ENCODE peak calls at places on chromosomes 12 and 14, in ten cellular contexts. E is pulmonary artery endothelial cell; J is naive B cell; D is cardiac muscle cell; W is endodermal cell; M is neural crest cell; A is stimulated activated CD8-positive, alpha-beta memory T cell treated with anti-CD3 and anti-CD28 coated beads, Interleukin-4, amount 100 ng/mL, for 48 hours; T is cardiac fibroblast; R is lower lobe of right lung; Q is HFFc6. I is an unnamed sample.
A peak's percentile ranks its signal among the peaks of the same experiment; 100 is the strongest.

GRCh38 chr12:122282066-122282465 is 15.8 kb upstream of the VPS33A start:
- DNase-seq in E (no peak), J (no peak), D (no peak), W (peak; percentile 32), M (no peak), A (no peak), T (peak; percentile 73), R (no peak), Q (peak; percentile 73), I (no peak)

GRCh38 chr12:119649202-119649808 is 18.6 kb upstream of the PRKAB1 start:
- DNase-seq in E (no peak), J (no peak), D (peak; percentile 2), W (no peak), M (no peak), A (no peak), T (peak; percentile 13), R (no peak), Q (no peak), I (no peak)

GRCh38 chr12:115259968-115260806 is 576.2 kb upstream of the TBX3 start:
- DNase-seq in E (no peak), J (no peak), D (no peak), W (no peak), M (no peak), A (no peak), T (no peak), R (no peak), Q (no peak), I (no peak)

GRCh38 chr12:107884769-107885694 is 110.5 kb downstream of the ASCL4 start:
- DNase-seq in E (no peak), J (peak; percentile 46), D (peak; percentile 83), W (peak; percentile 89), M (peak; percentile 59), A (peak; percentile 63), T (peak; percentile 66), R (peak; percentile 63), Q (peak; percentile 30), I (peak; percentile 61)

GRCh38 chr12:92055877-92056276 is 89.8 kb downstream of the BTG1 start:
- DNase-seq in E (no peak), J (no peak), D (no peak), W (no peak), M (no peak), A (peak; percentile 55), T (no peak), R (no peak), Q (no peak), I (no peak)

GRCh38 chr12:86826051-86826450 is 569.9 kb upstream of the MGAT4C start:
- DNase-seq in E (no peak), J (no peak), D (no peak), W (no peak), M (no peak), A (no peak), T (no peak), R (no peak), Q (no peak), I (no peak)

GRCh38 chr14:71220462-71220861 is 313.2 kb downstream of the PCNX1 start:
- DNase-seq in E (no peak), J (no peak), D (no peak), W (no peak), M (no peak), A (no peak), T (no peak), R (no peak), Q (no peak), I (no peak)

GRCh38 chr12:59041241-59042121 is 121.2 kb upstream of the LRIG3 start:
- DNase-seq in E (peak; percentile 58), J (no peak), D (no peak), W (no peak), M (no peak), A (no peak), T (peak; percentile 82), R (no peak), Q (peak; percentile 89), I (no peak)

GRCh38 chr12:110957159-110957558 is 36.8 kb upstream of the MYL2 start:
- DNase-seq in E (no peak), J (no peak), D (no peak), W (peak; percentile 32), M (no peak), A (no peak), T (no peak), R (no peak), Q (no peak), I (no peak)

GRCh38 chr12:78584695-78585094 is 279.9 kb upstream of the SYT1 start:
- DNase-seq in E (no peak), J (no peak), D (no peak), W (peak; percentile 88), M (no peak), A (no peak), T (peak; percentile 6), R (no peak), Q (no peak), I (peak; percentile 27)

GRCh38 chr14:35289623-35290022 is 2.6 kb upstream of the PSMA6 start:
- DNase-seq in E (no peak), J (no peak), D (no peak), W (no peak), M (no peak), A (no peak), T (no peak), R (no peak), Q (no peak), I (no peak)